ENCODE peak calls at places on chromosomes 13 and 19, in four cellular contexts. U, B, P and S are unnamed samples. For H3K4me1, the result is how much of the 10 kb centered on the place peaks cover.

GRCh38 chr13:74203576-74203975 is 69.4 kb upstream of the KLF12 start:
- DNase-seq in U (no peak), B (no peak), P (no peak), S (no peak)

GRCh38 chr13:46866150-46866549 is 30.7 kb downstream of the HTR2A start:
- DNase-seq in U (peak), B (no peak), P (no peak), S (no peak)

GRCh38 chr13:84481958-84482357 is 599.7 kb upstream of the SLITRK1 start:
- DNase-seq in U (no peak), B (no peak), P (no peak), S (no peak)

GRCh38 chr13:76711515-76712182 is 174.6 kb downstream of the KCTD12 start:
- DNase-seq in U (no peak), B (no peak), P (no peak), S (no peak)

GRCh38 chr19:21430674-21431073 is 33.7 kb downstream of the ZNF493 start:
- DNase-seq in U (no peak), B (no peak), P (no peak), S (no peak)

GRCh38 chr13:73173160-73173905 is 114.5 kb downstream of the KLF5 start:
- DNase-seq in U (no peak), B (no peak), P (no peak), S (no peak)

GRCh38 chr13:50124536-50125305 is 109.5 kb downstream of the KCNRG start:
- DNase-seq in U (peak), B (peak), P (peak), S (peak)

GRCh38 chr19:42762782-42763181 is 2.7 kb downstream of the PSG8 start:
- DNase-seq in U (no peak), B (no peak), P (no peak), S (no peak)

GRCh38 chr19:13951799-13952153 is 533 bp upstream of the DCAF15 start:
- DNase-seq in U (no peak), B (no peak), P (no peak), S (no peak)

GRCh38 chr13:79469608-79470007 is 11.3 kb upstream of the NDFIP2 start:
- DNase-seq in U (no peak), B (no peak), P (no peak), S (no peak)

GRCh38 chr13:97133955-97134354 is 88.2 kb upstream of the MBNL2 start:
- DNase-seq in U (no peak), B (no peak), P (no peak), S (no peak)

GRCh38 chr13:44329909-44330545 is 43.6 kb upstream of the SERP2 start:
- DNase-seq in U (no peak), B (no peak), P (no peak), S (no peak)

GRCh38 chr19:21786931-21787330 is 19.6 kb upstream of the ZNF100 start:
- DNase-seq in U (no peak), B (no peak), P (no peak), S (no peak)

GRCh38 chr13:50291611-50292010 is 276.4 kb downstream of the KCNRG start:
- DNase-seq in U (no peak), B (no peak), P (no peak), S (no peak)

GRCh38 chr13:96444676-96445075 is 354.8 kb downstream of the HS6ST3 start:
- DNase-seq in U (no peak), B (no peak), P (no peak), S (no peak)

GRCh38 chr19:15180451-15181390 is 20.1 kb downstream of the NOTCH3 start:
- DNase-seq in U (no peak), B (no peak), P (no peak), S (no peak)

GRCh38 chr13:42041684-42042035 is 6.8 kb upstream of the DGKH start:
- DNase-seq in U (no peak), B (peak), P (no peak), S (no peak)

GRCh38 chr13:104961246-104961645 is 1574.2 kb downstream of the EFNB2 start:
- DNase-seq in U (no peak), B (no peak), P (no peak), S (no peak)

GRCh38 chr19:52273301-52273700 is 3.9 kb downstream of the ZNF766 start:
- DNase-seq in U (no peak), B (no peak), P (no peak), S (no peak)

GRCh38 chr19:10727599-10728250 is 9.8 kb downstream of the DNM2 start:
- DNase-seq in U (no peak), B (no peak), P (no peak), S (no peak)

GRCh38 chr13:76885203-76886004 is 801 bp downstream of the KCTD12 start:
- DNase-seq in U (peak), B (no peak), P (peak), S (peak)

GRCh38 chr13:60662595-60662994 is 265.6 kb downstream of the TDRD3 start:
- DNase-seq in U (peak), B (no peak), P (no peak), S (no peak)

GRCh38 chr19:29504454-29504853 is 21.3 kb upstream of the VSTM2B start:
- DNase-seq in U (no peak), B (no peak), P (no peak), S (no peak)

GRCh38 chr19:29502581-29502850 is 23.3 kb upstream of the VSTM2B start:
- DNase-seq in U (no peak), B (no peak), P (no peak), S (no peak)

GRCh38 chr19:29501816-29502580 is 23.8 kb upstream of the VSTM2B start:
- DNase-seq in U (no peak), B (no peak), P (no peak), S (no peak)

GRCh38 chr19:29503785-29504184 is 22.0 kb upstream of the VSTM2B start:
- DNase-seq in U (no peak), B (no peak), P (no peak), S (no peak)

DNA sequence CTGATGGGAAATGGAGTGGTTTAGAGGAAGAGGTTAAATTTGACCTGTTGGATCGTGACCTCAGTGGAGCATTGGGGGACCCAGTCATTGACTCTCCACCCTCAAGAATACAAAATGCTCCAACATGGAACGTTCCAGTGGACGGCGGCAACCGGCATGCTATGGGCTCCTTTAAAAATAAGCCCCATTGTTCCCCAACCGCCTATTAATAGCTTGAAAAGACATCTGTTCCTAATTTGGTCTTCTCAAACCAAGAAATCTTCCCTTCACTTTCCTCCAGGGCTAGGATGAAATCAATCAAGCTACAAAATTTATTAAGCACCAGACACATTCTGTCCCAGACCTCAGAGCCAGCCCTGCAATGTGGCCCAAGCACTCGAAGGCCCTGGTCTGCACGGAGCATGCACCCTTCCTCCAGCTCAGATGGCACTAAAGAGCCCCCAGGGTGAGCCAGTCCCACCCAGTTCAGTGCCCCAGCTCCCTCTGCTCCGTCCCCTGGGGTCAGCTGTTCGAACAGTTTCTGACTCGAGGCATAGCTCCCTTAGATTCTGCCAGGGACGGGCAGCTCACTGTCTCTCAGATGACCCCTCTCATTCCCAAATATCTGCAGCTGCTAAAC is 22.5 kb upstream of the VSTM2B start:
- DNase-seq in U (no peak), B (no peak), P (no peak), S (no peak)
- H3K27ac ChIP-seq in U (no peak), B (no peak), P (no peak), S (no peak)

DNA sequence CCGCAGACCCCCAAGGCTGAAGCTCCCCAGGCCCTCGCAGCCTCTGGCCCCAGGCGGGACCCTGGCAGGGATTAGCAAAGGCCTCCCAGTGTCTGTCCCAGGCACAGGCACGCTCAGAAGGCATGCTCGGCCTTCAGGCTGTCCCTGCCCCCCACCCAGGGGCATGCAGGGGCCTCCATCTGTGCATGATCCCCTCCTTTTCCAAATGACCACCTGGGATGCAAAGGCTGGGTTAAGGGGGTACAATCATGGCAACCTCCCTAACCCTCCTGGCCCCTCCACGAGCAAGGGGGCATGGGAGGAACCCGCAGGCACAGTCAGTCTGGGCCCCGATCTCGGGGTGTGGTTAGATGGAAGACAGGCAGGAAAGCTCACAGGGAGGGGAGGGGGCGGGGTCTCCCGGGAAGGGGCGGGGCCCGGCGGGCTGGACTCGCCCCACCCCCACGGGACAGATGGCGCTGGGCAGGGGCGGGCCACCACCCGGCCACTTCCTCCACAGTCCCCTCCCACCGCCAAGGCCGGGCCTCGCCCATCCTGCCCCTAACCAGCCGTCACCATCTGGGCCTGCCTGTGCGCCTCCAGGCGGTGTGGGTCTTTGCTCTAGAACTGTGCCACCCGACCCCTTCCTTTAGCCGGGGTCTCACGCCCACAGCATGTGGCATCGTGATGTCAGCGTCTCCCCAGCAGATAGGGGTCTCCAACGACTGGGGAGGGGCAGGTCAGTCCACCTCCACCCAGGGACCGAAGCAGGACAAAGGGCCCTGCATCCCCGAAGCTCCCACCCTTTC is 7.0 kb upstream of the REXO1 start:
- DNase-seq in U (peak), B (no peak), P (peak), S (peak)
- H3K4me1 ChIP-seq in U (half or more), B (under half), P (half or more), S (half or more)

GRCh38 chr13:99208845-99209527 is 8.3 kb downstream of the UBAC2 start:
- DNase-seq in U (no peak), B (no peak), P (no peak), S (no peak)
- H3K4me3 ChIP-seq in U (no peak), B (no peak), P (no peak), S (no peak)

GRCh38 chr13:80469841-80470378 is 129.0 kb upstream of the SPRY2 start:
- DNase-seq in U (no peak), B (peak), P (no peak), S (no peak)
- H3K27ac ChIP-seq in U (no peak), B (peak), P (no peak), S (no peak)

DNA sequence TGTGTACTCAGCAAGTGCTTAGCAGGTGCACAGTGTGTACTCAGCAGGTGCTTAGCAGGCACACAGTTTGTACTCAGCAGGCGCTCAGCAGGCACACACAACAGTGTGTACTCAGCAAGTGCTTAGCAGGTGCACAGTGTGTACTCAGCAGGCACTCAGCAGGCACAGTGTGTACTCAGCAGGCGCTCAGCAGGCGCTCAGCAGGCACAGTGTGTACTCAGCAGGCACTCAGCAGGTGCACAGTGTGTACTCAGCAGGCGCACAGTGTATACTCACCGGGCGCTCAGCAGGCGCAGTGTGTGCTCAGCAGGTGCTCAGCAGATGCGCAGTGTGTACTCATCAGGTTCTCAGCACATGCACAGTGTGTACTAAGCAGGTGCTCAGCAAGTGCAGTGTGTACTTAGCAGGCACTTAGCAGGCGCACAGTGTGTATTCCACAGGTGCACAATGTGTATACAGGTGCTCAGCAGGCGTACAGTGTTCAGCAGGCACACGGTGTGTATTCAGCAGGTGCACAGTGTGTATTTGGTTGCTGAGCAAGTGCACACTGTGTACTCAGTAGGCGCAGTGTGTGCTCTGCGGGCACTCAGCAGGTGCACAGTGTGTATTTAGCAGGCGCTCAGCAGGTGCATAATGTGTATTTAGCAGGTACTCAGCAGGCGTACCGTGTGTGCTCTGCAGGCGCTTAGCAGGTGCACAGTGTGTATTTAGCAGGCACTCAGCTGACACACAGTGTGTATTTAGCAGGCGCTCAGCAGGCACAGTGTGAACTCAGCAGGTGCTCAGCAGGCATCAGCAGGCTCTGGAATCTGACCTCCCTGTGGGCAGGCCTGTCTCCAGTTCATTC is 15.1 kb downstream of the CRTC1 start:
- DNase-seq in U (no peak), B (no peak), P (no peak), S (no peak)
- H3K4me1 ChIP-seq in U (under half), B (under half), P (under half), S (under half)

GRCh38 chr19:48395170-48395455 is 1.6 kb downstream of the GRIN2D start:
- DNase-seq in U (no peak), B (no peak), P (no peak), S (no peak)

GRCh38 chr19:48395499-48395898 is 2.0 kb downstream of the GRIN2D start:
- DNase-seq in U (no peak), B (no peak), P (no peak), S (no peak)

GRCh38 chr19:48393559-48394330 is at the start of gene GRIN2D:
- DNase-seq in U (no peak), B (no peak), P (no peak), S (no peak)

GRCh38 chr19:48393196-48393558 is 291 bp upstream of the GRIN2D start:
- DNase-seq in U (no peak), B (no peak), P (no peak), S (no peak)

GRCh38 chr19:48394331-48395169 is 1.1 kb downstream of the GRIN2D start:
- DNase-seq in U (no peak), B (no peak), P (no peak), S (no peak)
- H3K4me3 ChIP-seq in U (no peak), B (no peak), P (no peak), S (no peak)

DNA sequence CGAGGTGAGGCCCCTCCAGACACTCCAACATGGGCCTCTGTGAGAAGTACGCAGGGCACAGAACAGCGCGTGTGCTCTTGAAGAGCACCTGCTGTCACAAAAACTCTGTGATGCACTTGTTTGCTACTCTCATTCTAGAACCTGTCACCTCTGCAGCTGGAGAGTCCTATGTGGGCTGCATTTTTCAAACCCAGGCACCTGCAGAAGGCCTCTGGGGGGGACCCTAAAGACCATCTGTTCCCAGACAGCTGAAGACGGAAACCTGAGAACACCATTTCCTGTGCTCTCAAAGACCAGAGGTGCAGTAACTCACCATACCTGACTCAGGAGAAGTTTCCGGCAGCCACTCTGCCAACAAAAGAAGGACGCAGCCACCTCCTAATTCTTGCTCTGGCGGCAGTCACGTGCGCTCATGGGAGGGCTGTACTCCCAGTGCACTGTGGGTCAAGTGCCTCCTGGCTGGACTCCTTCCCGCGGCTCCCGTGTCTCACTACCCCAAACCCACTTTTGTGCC is 28.1 kb downstream of the RANBP3 start:
- DNase-seq in U (no peak), B (no peak), P (no peak), S (no peak)
- H3K27ac ChIP-seq in U (peak), B (no peak), P (no peak), S (peak)

GRCh38 chr19:38666662-38667448 is 19.4 kb downstream of the ACTN4 start:
- DNase-seq in U (peak), B (no peak), P (no peak), S (no peak)

GRCh38 chr19:38664503-38665211 is 17.2 kb downstream of the ACTN4 start:
- DNase-seq in U (peak), B (no peak), P (no peak), S (no peak)

GRCh38 chr19:38665219-38665931 is 17.9 kb downstream of the ACTN4 start:
- DNase-seq in U (no peak), B (no peak), P (no peak), S (no peak)

GRCh38 chr19:38667552-38668205 is 20.2 kb downstream of the ACTN4 start:
- DNase-seq in U (peak), B (no peak), P (no peak), S (no peak)

DNA sequence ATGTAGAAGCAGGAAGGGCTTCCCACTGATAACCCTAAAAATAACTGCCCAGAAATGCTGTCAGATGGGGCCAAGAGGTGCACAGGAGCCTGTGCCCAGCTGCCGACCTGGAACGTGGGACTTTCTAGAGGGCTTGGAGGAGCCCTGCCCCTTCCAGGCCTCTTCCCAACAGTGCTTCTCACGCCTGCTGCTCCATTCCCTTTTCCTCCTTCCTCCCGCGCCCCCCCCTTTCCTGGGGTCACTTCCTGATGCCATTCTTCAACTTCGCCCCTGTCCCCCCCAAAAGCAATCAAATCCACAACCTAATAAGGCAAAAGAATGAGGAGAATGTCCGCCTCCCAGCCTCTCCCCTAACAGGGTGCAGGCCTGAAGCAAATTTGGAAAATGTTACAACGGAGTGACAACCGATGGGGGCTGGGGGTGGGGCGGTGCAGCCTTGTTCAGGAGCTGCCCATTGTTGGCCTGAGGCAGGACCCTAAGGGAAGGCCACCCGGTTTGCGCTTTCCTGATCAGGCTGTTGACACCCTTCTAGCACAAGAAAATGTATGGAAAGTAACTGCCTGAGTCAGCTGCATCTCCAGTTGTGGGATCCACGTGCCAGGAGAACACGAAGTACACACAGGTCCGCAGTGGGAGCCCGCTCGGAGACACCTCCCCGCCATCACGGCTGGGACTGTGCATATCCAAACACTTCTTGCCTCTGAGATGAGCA is 18.7 kb downstream of the ACTN4 start:
- DNase-seq in U (no peak), B (no peak), P (no peak), S (no peak)
- H3K4me1 ChIP-seq in U (half or more), B (half or more), P (half or more), S (half or more)